ENCODE peak calls at places on chromosomes 11 and 22, in seven cellular contexts. T is activated CD4-positive, alpha-beta T cell treated with anti-CD3 and anti-CD28 coated beads for 4 hours; C is WTC11; U is activated CD8-positive, alpha-beta T cell treated with anti-CD3 and anti-CD28 coated beads for 36 hours; A is NCI-H2227 treated with DMSO at 0.1 percent for 48 hours; F is amniotic stem cell; S is posterior vena cava. K is an unnamed sample.

GRCh38 chr11:5611627-5612026 is 13.2 kb upstream of the TRIM34 start:
- DNase-seq in T (no peak), C (no peak), U (no peak), A (no peak), F (no peak), S (no peak), K (no peak)

GRCh38 chr11:101835465-101836063 is 79.2 kb upstream of the CEP126 start:
- DNase-seq in T (no peak), C (no peak), U (no peak), A (no peak), F (no peak), S (no peak), K (no peak)

GRCh38 chr22:20571078-20571503 is 63.7 kb downstream of the MED15 start:
- DNase-seq in T (no peak), C (no peak), U (no peak), A (no peak), F (no peak), S (no peak), K (no peak)

GRCh38 chr11:21110378-21110777 is 441.0 kb downstream of the NELL1 start:
- DNase-seq in T (no peak), C (no peak), U (no peak), A (no peak), F (no peak), S (no peak), K (no peak)

GRCh38 chr22:49324527-49325491 is 502.9 kb downstream of the BRD1 start:
- DNase-seq in T (no peak), C (no peak), U (no peak), A (no peak), F (no peak), S (peak), K (no peak)

GRCh38 chr22:30868663-30869385 is 99.8 kb downstream of the MORC2 start:
- DNase-seq in T (no peak), C (no peak), U (no peak), A (no peak), F (no peak), S (peak), K (no peak)

GRCh38 chr11:19428206-19429001 is 187.7 kb upstream of the E2F8 start:
- DNase-seq in T (no peak), C (no peak), U (no peak), A (no peak), F (no peak), S (no peak), K (no peak)

GRCh38 chr11:27231519-27231918 is 131.5 kb downstream of the CCDC34 start:
- DNase-seq in T (no peak), C (no peak), U (no peak), A (no peak), F (no peak), S (no peak), K (no peak)

GRCh38 chr22:47512617-47513016 is 750.2 kb downstream of the TBC1D22A start:
- DNase-seq in T (no peak), C (no peak), U (no peak), A (no peak), F (no peak), S (no peak), K (no peak)

GRCh38 chr11:73185680-73186293 is 32.3 kb upstream of the P2RY2 start:
- DNase-seq in T (no peak), C (no peak), U (no peak), A (no peak), F (peak), S (no peak), K (no peak)

GRCh38 chr11:64186205-64187165 is 514 bp downstream of the STIP1 start:
- DNase-seq in T (peak), C (no peak), U (peak), A (no peak), F (no peak), S (no peak), K (no peak)

GRCh38 chr11:113873241-113873626 is 2.1 kb downstream of the USP28 start:
- DNase-seq in T (no peak), C (no peak), U (no peak), A (no peak), F (no peak), S (no peak), K (peak)

GRCh38 chr11:34512810-34513673 is 552 bp downstream of the ELF5 start:
- DNase-seq in T (peak), C (peak), U (peak), A (no peak), F (peak), S (no peak), K (no peak)

GRCh38 chr11:57772562-57772961 is 11.0 kb downstream of the CTNND1 start:
- DNase-seq in T (no peak), C (no peak), U (no peak), A (no peak), F (no peak), S (no peak), K (no peak)

GRCh38 chr11:123302751-123303195 is 107.7 kb upstream of the CLMP start:
- DNase-seq in T (peak), C (no peak), U (peak), A (no peak), F (peak), S (no peak), K (no peak)

GRCh38 chr11:95891423-95892177 is 32.3 kb downstream of the MTMR2 start:
- DNase-seq in T (no peak), C (no peak), U (no peak), A (no peak), F (no peak), S (no peak), K (no peak)